ENCODE peak calls at places on chromosomes 1 and 21, in six cellular contexts. One of them, this sample, is unnamed.

GRCh38 chr1:77906146-77906545 is 17.7 kb downstream of the NEXN start:
- DNase-seq in pancreas: no peak
- DNase-seq in GM12865: no peak
- DNase-seq in NB4: no peak
- DNase-seq in endothelial cell of umbilical vein: no peak
- DNase-seq in cardiac muscle cell: no peak
- DNase-seq in this sample: no peak

GRCh38 chr1:234862944-234863515 is 253.1 kb upstream of the IRF2BP2 start:
- DNase-seq in GM12865: no peak
- DNase-seq in endothelial cell of umbilical vein: peak; percentile 96
- DNase-seq in pancreas: peak; percentile 73
- DNase-seq in NB4: no peak
- DNase-seq in cardiac muscle cell: peak; percentile 75
- DNase-seq in this sample: peak; percentile 90

GRCh38 chr21:34029724-34030528 is 43.5 kb upstream of the MRPS6 start:
- DNase-seq in cardiac muscle cell: peak; percentile 92
- DNase-seq in NB4: peak; percentile 33
- DNase-seq in GM12865: peak; percentile 89
- DNase-seq in endothelial cell of umbilical vein: peak; percentile 85
- DNase-seq in pancreas: no peak
- DNase-seq in this sample: no peak

GRCh38 chr1:166953486-166953885 is 21.9 kb downstream of the ILDR2 start:
- DNase-seq in endothelial cell of umbilical vein: no peak
- DNase-seq in pancreas: no peak
- DNase-seq in NB4: no peak
- DNase-seq in cardiac muscle cell: no peak
- DNase-seq in GM12865: no peak
- DNase-seq in this sample: no peak

GRCh38 chr21:21367583-21367982 is 369.4 kb downstream of the NCAM2 start:
- DNase-seq in endothelial cell of umbilical vein: no peak
- DNase-seq in pancreas: no peak
- DNase-seq in cardiac muscle cell: no peak
- DNase-seq in GM12865: no peak
- DNase-seq in NB4: no peak
- DNase-seq in this sample: no peak

GRCh38 chr1:240652554-240652953 is 40.6 kb upstream of the GREM2 start:
- DNase-seq in NB4: no peak
- DNase-seq in pancreas: no peak
- DNase-seq in endothelial cell of umbilical vein: no peak
- DNase-seq in cardiac muscle cell: no peak
- DNase-seq in GM12865: no peak
- DNase-seq in this sample: no peak

GRCh38 chr1:94240822-94241221 is 3.4 kb upstream of the ARHGAP29 start:
- DNase-seq in pancreas: no peak
- DNase-seq in cardiac muscle cell: peak; percentile 51
- DNase-seq in GM12865: no peak
- DNase-seq in endothelial cell of umbilical vein: peak; percentile 73
- DNase-seq in NB4: peak; percentile 35
- DNase-seq in this sample: no peak

GRCh38 chr1:161910516-161911077 is 113.1 kb downstream of the OLFML2B start:
- DNase-seq in NB4: no peak
- DNase-seq in GM12865: no peak
- DNase-seq in cardiac muscle cell: peak; percentile 11
- DNase-seq in pancreas: no peak
- DNase-seq in endothelial cell of umbilical vein: peak; percentile 42
- DNase-seq in this sample: no peak

GRCh38 chr1:71087713-71088112 is 6.9 kb upstream of the ZRANB2 start:
- DNase-seq in GM12865: no peak
- DNase-seq in cardiac muscle cell: no peak
- DNase-seq in NB4: no peak
- DNase-seq in pancreas: no peak
- DNase-seq in endothelial cell of umbilical vein: no peak
- DNase-seq in this sample: no peak

GRCh38 chr21:46648539-46648938 is 13.1 kb downstream of the PRMT2 start:
- DNase-seq in GM12865: no peak
- DNase-seq in pancreas: peak; percentile 41
- DNase-seq in cardiac muscle cell: no peak
- DNase-seq in NB4: no peak
- DNase-seq in endothelial cell of umbilical vein: no peak
- DNase-seq in this sample: no peak

GRCh38 chr1:41662656-41663437 is 178.4 kb upstream of the EDN2 start:
- DNase-seq in cardiac muscle cell: peak; percentile 68
- DNase-seq in pancreas: no peak
- DNase-seq in GM12865: peak; percentile 55
- DNase-seq in endothelial cell of umbilical vein: no peak
- DNase-seq in NB4: peak; percentile 22
- DNase-seq in this sample: peak; percentile 87

GRCh38 chr1:41660570-41661427 is 176.3 kb upstream of the EDN2 start:
- DNase-seq in GM12865: no peak
- DNase-seq in pancreas: no peak
- DNase-seq in NB4: no peak
- DNase-seq in cardiac muscle cell: no peak
- DNase-seq in endothelial cell of umbilical vein: no peak
- DNase-seq in this sample: no peak

GRCh38 chr1:41663671-41664400 is 179.4 kb upstream of the EDN2 start:
- DNase-seq in endothelial cell of umbilical vein: no peak
- DNase-seq in pancreas: no peak
- DNase-seq in cardiac muscle cell: no peak
- DNase-seq in GM12865: no peak
- DNase-seq in NB4: peak; percentile 19
- DNase-seq in this sample: no peak

GRCh38 chr1:41661428-41662060 is 177.1 kb upstream of the EDN2 start:
- DNase-seq in pancreas: peak; percentile 74
- DNase-seq in GM12865: no peak
- DNase-seq in cardiac muscle cell: no peak
- DNase-seq in NB4: peak; percentile 43
- DNase-seq in endothelial cell of umbilical vein: peak; percentile 17
- DNase-seq in this sample: peak; percentile 85

DNA sequence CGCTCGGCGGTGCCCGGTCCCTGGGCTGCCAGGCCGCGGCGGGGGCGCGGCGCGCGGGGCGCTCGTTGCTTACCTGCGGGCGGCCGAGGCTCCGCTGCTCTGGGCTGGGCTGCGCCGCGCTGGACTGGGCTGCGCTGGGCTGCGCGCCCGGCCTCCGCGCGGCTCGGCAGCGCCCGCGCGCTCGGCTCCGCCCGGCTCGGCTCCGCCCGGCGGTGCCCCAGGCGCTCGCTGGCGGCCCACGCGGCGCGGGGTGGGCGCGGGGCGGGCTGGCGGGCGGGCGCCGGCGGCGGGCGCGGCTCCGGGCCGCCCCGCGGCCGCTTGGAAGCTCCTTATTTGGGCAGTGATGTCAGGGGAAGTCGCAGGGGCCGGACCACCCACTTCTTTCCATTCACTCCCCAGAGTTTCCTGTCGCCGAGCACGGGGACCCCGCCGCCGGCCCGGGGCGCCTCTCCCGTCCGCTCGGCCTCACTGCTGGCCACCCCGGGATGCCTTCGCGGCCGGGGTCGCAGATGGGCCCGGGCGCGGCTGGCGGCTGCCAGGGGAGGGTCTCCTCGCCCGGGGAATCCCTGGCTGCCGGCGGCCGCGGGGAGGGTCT is 177.7 kb upstream of the EDN2 start:
- DNase-seq in NB4: peak; percentile 67
- DNase-seq in GM12865: peak; percentile 78
- DNase-seq in cardiac muscle cell: peak; percentile 79
- DNase-seq in pancreas: peak; percentile 75
- DNase-seq in endothelial cell of umbilical vein: peak; percentile 43
- DNase-seq in this sample: peak; percentile 94
- H3K4me3 ChIP-seq in NB4: no peak overlapping the region
- H3K4me3 ChIP-seq in GM12865: peak overlapping the region; percentile 71
- H3K4me3 ChIP-seq in cardiac muscle cell: peak overlapping the region; percentile 94
- H3K4me3 ChIP-seq in pancreas: peak overlapping the region; percentile 62
- H3K4me3 ChIP-seq in endothelial cell of umbilical vein: peak overlapping the region; percentile 46
- H3K4me3 ChIP-seq in this sample: peak overlapping the region; percentile 62

DNA sequence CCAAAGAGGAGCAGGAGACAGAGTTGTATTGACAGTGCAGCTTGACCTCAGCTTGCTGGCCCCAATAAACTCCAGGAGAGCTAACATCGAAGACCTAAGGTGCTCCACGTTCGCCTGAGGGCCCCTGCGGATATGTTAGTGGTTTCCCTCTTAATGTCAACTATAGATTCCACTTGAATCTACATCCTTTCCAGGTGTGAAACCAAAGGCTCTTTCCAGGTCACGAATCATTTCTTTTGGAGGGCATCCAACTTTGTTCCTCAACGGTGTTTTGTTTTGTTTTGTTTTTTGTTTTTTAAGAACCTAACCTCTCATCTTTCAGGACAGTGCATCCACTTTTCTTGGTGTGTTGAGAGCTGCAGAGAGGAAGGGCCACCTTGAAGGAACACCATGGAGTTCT is 267.6 kb upstream of the SGIP1 start:
- DNase-seq in NB4: no peak
- DNase-seq in endothelial cell of umbilical vein: no peak
- DNase-seq in pancreas: no peak
- DNase-seq in cardiac muscle cell: no peak
- DNase-seq in GM12865: no peak
- DNase-seq in this sample: no peak
- H3K4me3 ChIP-seq in NB4: no peak overlapping the region
- H3K4me3 ChIP-seq in endothelial cell of umbilical vein: no peak overlapping the region
- H3K4me3 ChIP-seq in pancreas: no peak overlapping the region
- H3K4me3 ChIP-seq in cardiac muscle cell: no peak overlapping the region
- H3K4me3 ChIP-seq in GM12865: no peak overlapping the region
- H3K4me3 ChIP-seq in this sample: no peak overlapping the region

GRCh38 chr21:29264721-29265120 is 34.0 kb upstream of the BACH1 start:
- DNase-seq in cardiac muscle cell: no peak
- DNase-seq in pancreas: no peak
- DNase-seq in NB4: no peak
- DNase-seq in endothelial cell of umbilical vein: no peak
- DNase-seq in GM12865: no peak
- DNase-seq in this sample: no peak
- H3K4me3 ChIP-seq in cardiac muscle cell: no peak overlapping the region
- H3K4me3 ChIP-seq in pancreas: no peak overlapping the region
- H3K4me3 ChIP-seq in NB4: no peak overlapping the region
- H3K4me3 ChIP-seq in endothelial cell of umbilical vein: no peak overlapping the region
- H3K4me3 ChIP-seq in GM12865: no peak overlapping the region
- H3K4me3 ChIP-seq in this sample: no peak overlapping the region

GRCh38 chr21:42319368-42319767 is 4.2 kb upstream of the TFF3 start:
- DNase-seq in GM12865: peak; percentile 20
- DNase-seq in cardiac muscle cell: no peak
- DNase-seq in pancreas: no peak
- DNase-seq in NB4: peak; percentile 90
- DNase-seq in endothelial cell of umbilical vein: no peak
- DNase-seq in this sample: no peak

GRCh38 chr21:42315296-42315891 is at the start of gene TFF3:
- DNase-seq in NB4: no peak
- DNase-seq in pancreas: peak; percentile 77
- DNase-seq in cardiac muscle cell: no peak
- DNase-seq in endothelial cell of umbilical vein: no peak
- DNase-seq in GM12865: no peak
- DNase-seq in this sample: no peak

GRCh38 chr21:42316891-42317290 is 1.7 kb upstream of the TFF3 start:
- DNase-seq in GM12865: no peak
- DNase-seq in endothelial cell of umbilical vein: no peak
- DNase-seq in cardiac muscle cell: no peak
- DNase-seq in pancreas: no peak
- DNase-seq in NB4: no peak
- DNase-seq in this sample: no peak

GRCh38 chr21:42317826-42318746 is 2.9 kb upstream of the TFF3 start:
- DNase-seq in cardiac muscle cell: no peak
- DNase-seq in pancreas: no peak
- DNase-seq in NB4: no peak
- DNase-seq in endothelial cell of umbilical vein: no peak
- DNase-seq in GM12865: no peak
- DNase-seq in this sample: no peak

DNA sequence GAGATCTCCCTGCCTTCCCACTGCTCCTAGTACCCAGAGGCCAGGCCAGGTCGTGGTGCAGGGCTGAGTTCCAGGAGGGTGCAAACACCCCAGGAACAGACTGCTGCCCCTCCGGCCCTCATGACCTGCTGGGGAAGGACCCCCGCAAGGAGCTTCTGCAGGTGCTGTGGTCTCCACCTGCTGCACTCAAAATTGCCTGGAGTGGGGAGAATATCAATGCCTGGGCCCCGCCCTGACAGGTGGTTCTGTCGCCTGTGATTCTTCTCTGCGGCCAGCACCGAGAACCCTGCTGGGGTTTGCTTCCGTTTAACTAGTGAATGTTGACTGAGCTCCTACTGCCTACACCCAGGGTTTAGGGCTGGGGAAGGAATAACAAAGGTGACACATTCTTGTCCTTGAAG is 2.1 kb upstream of the TFF3 start:
- DNase-seq in endothelial cell of umbilical vein: no peak
- DNase-seq in cardiac muscle cell: no peak
- DNase-seq in GM12865: no peak
- DNase-seq in pancreas: no peak
- DNase-seq in NB4: peak; percentile 20
- DNase-seq in this sample: no peak
- H3K4me3 ChIP-seq in endothelial cell of umbilical vein: no peak overlapping the region
- H3K4me3 ChIP-seq in cardiac muscle cell: no peak overlapping the region
- H3K4me3 ChIP-seq in GM12865: no peak overlapping the region
- H3K4me3 ChIP-seq in pancreas: no peak overlapping the region
- H3K4me3 ChIP-seq in NB4: no peak overlapping the region
- H3K4me3 ChIP-seq in this sample: no peak overlapping the region

GRCh38 chr1:1911390-1912041 is 3.5 kb upstream of the CALML6 start:
- DNase-seq in NB4: no peak
- DNase-seq in GM12865: no peak
- DNase-seq in cardiac muscle cell: no peak
- DNase-seq in endothelial cell of umbilical vein: no peak
- DNase-seq in pancreas: peak; percentile 59
- DNase-seq in this sample: peak; percentile 26

GRCh38 chr1:1908506-1908791 is 6.6 kb upstream of the CALML6 start:
- DNase-seq in cardiac muscle cell: no peak
- DNase-seq in pancreas: peak; percentile 90
- DNase-seq in GM12865: peak; percentile 56
- DNase-seq in endothelial cell of umbilical vein: no peak
- DNase-seq in NB4: no peak
- DNase-seq in this sample: no peak

GRCh38 chr1:1907098-1907736 is 7.8 kb upstream of the CALML6 start:
- DNase-seq in cardiac muscle cell: no peak
- DNase-seq in NB4: peak; percentile 50
- DNase-seq in endothelial cell of umbilical vein: no peak
- DNase-seq in pancreas: peak; percentile 84
- DNase-seq in GM12865: peak; percentile 79
- DNase-seq in this sample: peak; percentile 54

GRCh38 chr1:1910651-1911389 is 4.2 kb upstream of the CALML6 start:
- DNase-seq in pancreas: peak; percentile 75
- DNase-seq in cardiac muscle cell: no peak
- DNase-seq in GM12865: no peak
- DNase-seq in endothelial cell of umbilical vein: no peak
- DNase-seq in NB4: no peak
- DNase-seq in this sample: peak; percentile 51

GRCh38 chr1:1910033-1910465 is 5.0 kb upstream of the CALML6 start:
- DNase-seq in GM12865: no peak
- DNase-seq in cardiac muscle cell: no peak
- DNase-seq in NB4: no peak
- DNase-seq in pancreas: peak; percentile 13
- DNase-seq in endothelial cell of umbilical vein: no peak
- DNase-seq in this sample: no peak
- H3K4me3 ChIP-seq in GM12865: peak overlapping the region; percentile 50
- H3K4me3 ChIP-seq in cardiac muscle cell: no peak overlapping the region
- H3K4me3 ChIP-seq in NB4: no peak overlapping the region
- H3K4me3 ChIP-seq in pancreas: peak overlapping the region; percentile 65
- H3K4me3 ChIP-seq in endothelial cell of umbilical vein: no peak overlapping the region
- H3K4me3 ChIP-seq in this sample: no peak overlapping the region